ENCODE peak calls at places on chromosomes 5 and 9, in ten cellular contexts. T is sigmoid colon, I is transverse colon, W is tibial nerve, J is upper lobe of left lung, U is heart left ventricle, Y is breast epithelium, H is adrenal gland, F is IMR-90, Q is ovary. V is an unnamed sample.
A peak's percentile ranks its signal among the peaks of the same experiment; 100 is the strongest.

GRCh38 chr5:37721447-37721871 is 118.4 kb downstream of the GDNF start:
- DNase-seq in W (no peak), U (no peak), Y (no peak), Q (no peak), J (no peak), I (no peak), H (no peak), F (peak; percentile 36), T (no peak), V (no peak)

GRCh38 chr9:26264709-26265601 is 586.7 kb upstream of the TUSC1 start:
- DNase-seq in Q (no peak), W (no peak), J (no peak), F (peak; percentile 93), H (no peak), U (no peak), T (no peak), I (no peak), Y (no peak), V (no peak)

GRCh38 chr9:96317335-96317980 is 15.5 kb upstream of the HSD17B3 start:
- DNase-seq in W (peak; percentile 57), Q (peak; percentile 67), Y (no peak), U (no peak), J (no peak), I (peak; percentile 46), F (peak; percentile 70), H (peak; percentile 55), T (peak; percentile 70), V (no peak)

GRCh38 chr5:179171816-179172745 is 111.9 kb downstream of the ZNF354C start:
- DNase-seq in W (no peak), J (no peak), U (no peak), Y (no peak), Q (no peak), I (no peak), T (no peak), F (no peak), H (no peak), V (no peak)

GRCh38 chr9:14899042-14899814 is 11.0 kb downstream of the FREM1 start:
- DNase-seq in Q (no peak), T (no peak), I (no peak), Y (no peak), J (no peak), U (no peak), F (no peak), H (no peak), W (no peak), V (no peak)

GRCh38 chr5:151097081-151097480 is 16.2 kb upstream of the TNIP1 start:
- DNase-seq in I (no peak), W (no peak), F (no peak), J (no peak), Y (no peak), T (no peak), U (no peak), H (no peak), Q (no peak), V (no peak)

GRCh38 chr5:36607838-36608783 is 1.7 kb downstream of the SLC1A3 start:
- DNase-seq in W (no peak), U (no peak), J (no peak), F (no peak), Y (no peak), Q (no peak), H (peak; percentile 26), I (no peak), T (no peak), V (no peak)

GRCh38 chr9:77019010-77019809 is at the start of gene FOXB2:
- DNase-seq in Q (no peak), U (no peak), Y (no peak), F (no peak), W (no peak), H (no peak), T (no peak), J (no peak), I (no peak), V (no peak)

GRCh38 chr5:147906326-147907095 is at the start of gene C5orf46:
- DNase-seq in F (peak; percentile 57), U (no peak), T (no peak), Q (no peak), Y (no peak), I (no peak), J (no peak), H (no peak), W (no peak), V (no peak)

GRCh38 chr5:148898413-148899075 is 72.1 kb downstream of the ADRB2 start:
- DNase-seq in T (no peak), I (no peak), H (no peak), F (no peak), W (no peak), Y (no peak), U (no peak), J (no peak), Q (no peak), V (no peak)

GRCh38 chr5:98458726-98459125 is 314.7 kb upstream of the RGMB start:
- DNase-seq in U (no peak), W (no peak), H (no peak), Q (no peak), J (no peak), F (peak; percentile 51), Y (no peak), I (no peak), T (no peak), V (no peak)

GRCh38 chr5:98454904-98455303 is 318.6 kb upstream of the RGMB start:
- DNase-seq in I (no peak), J (no peak), Q (no peak), U (no peak), Y (no peak), T (no peak), W (no peak), H (no peak), F (peak; percentile 97), V (no peak)

GRCh38 chr5:98460536-98460935 is 312.9 kb upstream of the RGMB start:
- DNase-seq in T (no peak), J (no peak), W (no peak), U (no peak), H (no peak), Q (no peak), I (no peak), F (peak; percentile 39), Y (no peak), V (no peak)

GRCh38 chr5:98455660-98456059 is 317.8 kb upstream of the RGMB start:
- DNase-seq in H (no peak), I (no peak), J (no peak), W (no peak), F (peak; percentile 77), Y (no peak), Q (no peak), U (no peak), T (no peak), V (no peak)

GRCh38 chr5:98458004-98458403 is 315.5 kb upstream of the RGMB start:
- DNase-seq in H (no peak), J (no peak), U (no peak), W (no peak), Q (no peak), Y (no peak), T (no peak), F (peak; percentile 95), I (no peak), V (no peak)
- TF ChIP-seq CTCF in H (no peak), J (no peak), U (no peak), W (no peak), Q (no peak), Y (no peak), T (no peak), F (no peak), I (no peak), V (no peak)

GRCh38 chr5:88769165-88769564 is 113.8 kb downstream of the MEF2C start:
- DNase-seq in F (peak; percentile 10), U (no peak), J (no peak), Y (no peak), Q (peak; percentile 39), W (no peak), I (no peak), T (no peak), H (peak; percentile 46), V (no peak)
- H3K4me1 ChIP-seq in F (no peaks in the 10 kb centered on the region), U (no peaks in the 10 kb centered on the region), J (no peaks in the 10 kb centered on the region), Y (no peaks in the 10 kb centered on the region), Q (peaks cover 2% of the 10 kb centered on the region), W (no peaks in the 10 kb centered on the region), I (no peaks in the 10 kb centered on the region), T (no peaks in the 10 kb centered on the region), H (peaks cover 18% of the 10 kb centered on the region), V (no peaks in the 10 kb centered on the region)

GRCh38 chr5:126591549-126591948 is 3.5 kb downstream of the ALDH7A1 start:
- DNase-seq in H (no peak), Y (no peak), W (no peak), U (no peak), F (no peak), Q (no peak), I (no peak), T (no peak), J (no peak), V (no peak)

GRCh38 chr5:126597156-126597555 is 2.1 kb upstream of the ALDH7A1 start:
- DNase-seq in U (no peak), T (no peak), Q (no peak), F (peak; percentile 91), Y (no peak), I (no peak), W (no peak), H (no peak), J (no peak), V (no peak)

GRCh38 chr5:126594077-126594476 is 942 bp downstream of the ALDH7A1 start:
- DNase-seq in W (no peak), U (no peak), Y (peak; percentile 43), H (no peak), J (no peak), T (no peak), Q (no peak), F (peak; percentile 17), I (no peak), V (no peak)

GRCh38 chr5:126595486-126596083 is 566 bp upstream of the ALDH7A1 start:
- DNase-seq in J (no peak), H (no peak), Q (no peak), W (no peak), T (no peak), F (peak; percentile 88), I (no peak), Y (no peak), U (no peak), V (no peak)

GRCh38 chr5:126594676-126595485 is at the start of gene ALDH7A1:
- DNase-seq in Y (peak; percentile 84), J (peak; percentile 90), F (no peak), I (peak; percentile 90), W (peak; percentile 83), Q (peak; percentile 93), H (peak; percentile 94), U (peak; percentile 95), T (peak; percentile 93), V (peak; percentile 23)
- TF ChIP-seq POLR2A in Y (no peak), J (peak; percentile 66), F (peak; percentile 67), I (peak; percentile 51), W (peak; percentile 51), Q (peak; percentile 62), H (peak; percentile 42), U (no peak), T (no peak), V (peak; percentile 18)

DNA sequence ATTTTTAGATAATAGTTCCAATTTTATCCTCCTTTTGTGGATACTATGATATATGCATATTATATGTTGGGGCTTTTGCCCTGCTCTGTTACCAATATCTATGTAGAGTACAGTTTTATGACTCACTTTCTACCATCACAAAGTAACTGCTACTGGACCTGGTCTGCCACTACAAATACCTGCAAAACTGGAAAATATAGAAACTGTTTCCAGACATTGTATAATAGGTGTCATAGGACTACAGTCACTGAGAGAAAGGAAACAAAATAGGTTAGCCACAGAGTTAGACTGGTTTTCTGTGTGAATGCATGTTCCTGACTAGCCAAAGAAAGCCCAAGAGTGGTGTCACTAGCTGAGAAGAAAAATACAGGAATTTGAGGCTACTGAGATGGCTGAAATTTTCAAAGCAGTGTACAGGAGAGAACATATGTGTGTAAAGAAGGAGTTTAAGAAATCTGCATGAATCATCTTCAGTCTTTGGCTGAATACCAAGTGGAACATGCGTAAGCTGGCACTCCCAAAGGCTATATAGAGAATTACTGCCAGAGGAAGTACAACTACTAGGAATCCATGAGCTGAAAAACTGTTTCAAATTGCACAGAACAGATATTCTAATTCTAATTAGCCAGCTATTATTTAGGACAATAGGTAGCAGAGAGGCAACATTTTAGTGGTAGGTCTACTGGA is 29.0 kb upstream of the FAM174A start:
- DNase-seq in T (no peak), Q (no peak), F (peak; percentile 82), I (no peak), J (no peak), H (peak; percentile 30), U (no peak), Y (no peak), W (no peak), V (no peak)
- TF ChIP-seq CTCF in T (no peak), Q (no peak), F (peak; percentile 4), I (no peak), J (no peak), H (peak; percentile 21), U (no peak), Y (no peak), W (no peak), V (no peak)